ENCODE peak calls at places on chromosome 13, in four cellular contexts. G is stimulated activated CD8-positive, alpha-beta memory T cell treated with anti-CD3 and anti-CD28 coated beads, Interleukin-7, amount 100 ng/mL, for 24 hours; Q is T-helper 17 cell; T is islet precursor cell. F is an unnamed sample.

GRCh38 chr13:39452412-39452811 is 150.6 kb downstream of the LHFPL6 start:
- DNase-seq in G (no peak), T (peak; percentile 94), Q (no peak), F (peak; percentile 36)

GRCh38 chr13:75771818-75772217 is 135.7 kb downstream of the LMO7 start:
- DNase-seq in G (no peak), T (no peak), Q (no peak), F (no peak)

GRCh38 chr13:51269039-51269438 is 46.8 kb downstream of the FAM124A start:
- DNase-seq in T (no peak), G (no peak), Q (no peak), F (no peak)

GRCh38 chr13:38830442-38831045 is 143.7 kb downstream of the FREM2 start:
- DNase-seq in T (no peak), Q (no peak), G (no peak), F (no peak)

GRCh38 chr13:32734511-32734910 is 148.3 kb downstream of the PDS5B start:
- DNase-seq in G (no peak), T (no peak), Q (no peak), F (no peak)

GRCh38 chr13:80551650-80552497 is 210.9 kb upstream of the SPRY2 start:
- DNase-seq in Q (no peak), G (no peak), T (no peak), F (no peak)

GRCh38 chr13:20161275-20161950 is 561 bp upstream of the GJA3 start:
- DNase-seq in Q (peak; percentile 42), G (peak; percentile 11), T (peak; percentile 58), F (peak; percentile 38)

GRCh38 chr13:101474419-101474957 is 22.0 kb downstream of the ITGBL1 start:
- DNase-seq in T (peak; percentile 76), G (no peak), Q (no peak), F (no peak)

GRCh38 chr13:73138276-73138950 is 79.6 kb downstream of the KLF5 start:
- DNase-seq in G (no peak), T (peak; percentile 64), Q (no peak), F (no peak)

GRCh38 chr13:75554981-75555380 is 5.4 kb downstream of the UCHL3 start:
- DNase-seq in T (no peak), Q (no peak), G (no peak), F (no peak)

GRCh38 chr13:72808917-72809500 is 27.1 kb downstream of the PIBF1 start:
- DNase-seq in T (no peak), G (no peak), Q (no peak), F (no peak)

GRCh38 chr13:66831317-66831716 is 398.8 kb downstream of the PCDH9 start:
- DNase-seq in Q (no peak), T (no peak), G (no peak), F (no peak)

GRCh38 chr13:72258340-72258981 is 391.5 kb upstream of the DACH1 start:
- DNase-seq in G (no peak), Q (no peak), T (peak; percentile 53), F (peak; percentile 32)

F was measured in ELF-1.